ENCODE peak calls at places on chromosomes 16 and 17, in four cellular contexts. V is RCC 7860; O is central memory CD4-positive, alpha-beta T cell; K is EH. M is an unnamed sample.

GRCh38 chr17:13385481-13385907 is 216.2 kb downstream of the HS3ST3A1 start:
- DNase-seq in V (peak), K (peak), O (no peak), M (peak)

GRCh38 chr17:42759982-42760651 is 910 bp upstream of the RAMP2 start:
- DNase-seq in K (no peak), O (no peak), V (no peak), M (no peak)

GRCh38 chr16:47970291-47970931 is 185.4 kb downstream of the ABCC12 start:
- DNase-seq in K (peak), V (peak), O (no peak), M (peak)

GRCh38 chr16:1037934-1038257 is 34.7 kb upstream of the SSTR5 start:
- DNase-seq in K (no peak), O (no peak), V (no peak), M (no peak)

GRCh38 chr17:57008958-57009357 is 31.0 kb downstream of the SCPEP1 start:
- DNase-seq in O (no peak), V (no peak), K (no peak), M (no peak)

GRCh38 chr16:79816081-79816497 is 215.6 kb upstream of the MAF start:
- DNase-seq in V (no peak), K (no peak), O (no peak), M (no peak)

GRCh38 chr17:4407216-4407615 is 26.5 kb upstream of the SPNS3 start:
- DNase-seq in O (no peak), K (peak), V (no peak), M (no peak)

GRCh38 chr17:7119314-7119713 is 4.7 kb upstream of the ASGR2 start:
- DNase-seq in K (no peak), V (no peak), O (no peak), M (no peak)